ENCODE peak calls at places on chromosome 15, in seven cellular contexts. M, U, T, A, F, I and C are unnamed samples.

GRCh38 chr15:71662306-71662705 is 148.0 kb upstream of the NR2E3 start:
- DNase-seq in M (no peak), U (no peak), T (no peak), A (no peak), F (no peak), I (no peak), C (no peak)

GRCh38 chr15:71634820-71635219 is 175.5 kb upstream of the NR2E3 start:
- DNase-seq in M (no peak), U (no peak), T (no peak), A (no peak), F (no peak), I (no peak), C (no peak)

GRCh38 chr15:73965730-73966103 is 26.4 kb downstream of the STOML1 start:
- DNase-seq in M (peak), U (no peak), T (no peak), A (no peak), F (peak), I (no peak), C (no peak)

GRCh38 chr15:59668571-59668970 is 11.3 kb upstream of the GTF2A2 start:
- DNase-seq in M (no peak), U (no peak), T (no peak), A (no peak), F (no peak), I (no peak), C (no peak)

GRCh38 chr15:74835312-74835823 is 7.6 kb downstream of the ULK3 start:
- DNase-seq in M (peak), U (peak), T (peak), A (no peak), F (peak), I (peak), C (no peak)

GRCh38 chr15:70710714-70711113 is 52.6 kb downstream of the UACA start:
- DNase-seq in M (no peak), U (no peak), T (no peak), A (no peak), F (no peak), I (no peak), C (no peak)

GRCh38 chr15:57476533-57476975 is 100.2 kb downstream of the CGNL1 start:
- DNase-seq in M (no peak), U (no peak), T (no peak), A (no peak), F (no peak), I (no peak), C (no peak)

GRCh38 chr15:74433592-74434259 is at the start of gene SEMA7A:
- DNase-seq in M (peak), U (peak), T (peak), A (no peak), F (peak), I (peak), C (no peak)

GRCh38 chr15:63072809-63073277 is 30.3 kb downstream of the TPM1 start:
- DNase-seq in M (no peak), U (no peak), T (no peak), A (no peak), F (no peak), I (no peak), C (no peak)

GRCh38 chr15:71588746-71589145 is 221.6 kb upstream of the NR2E3 start:
- DNase-seq in M (no peak), U (no peak), T (peak), A (no peak), F (no peak), I (no peak), C (no peak)

GRCh38 chr15:67796728-67797127 is 28.6 kb upstream of the SKOR1 start:
- DNase-seq in M (no peak), U (no peak), T (no peak), A (peak), F (no peak), I (no peak), C (no peak)

GRCh38 chr15:55685292-55685691 is 57.7 kb downstream of the PRTG start:
- DNase-seq in M (no peak), U (no peak), T (no peak), A (no peak), F (no peak), I (no peak), C (no peak)

GRCh38 chr15:67850995-67851535 is 11.2 kb upstream of the RNU6-1 start:
- DNase-seq in M (no peak), U (no peak), T (no peak), A (no peak), F (no peak), I (no peak), C (no peak)

GRCh38 chr15:88193415-88193814 is 63.1 kb downstream of the NTRK3 start:
- DNase-seq in M (no peak), U (no peak), T (peak), A (no peak), F (no peak), I (no peak), C (no peak)

GRCh38 chr15:85681391-85681790 is 113.3 kb downstream of the KLHL25 start:
- DNase-seq in M (no peak), U (no peak), T (no peak), A (no peak), F (no peak), I (no peak), C (no peak)

GRCh38 chr15:63018639-63019038 is 23.9 kb upstream of the TPM1 start:
- DNase-seq in M (no peak), U (no peak), T (no peak), A (no peak), F (no peak), I (no peak), C (no peak)

GRCh38 chr15:82159922-82160321 is 102.6 kb downstream of the EFL1 start:
- DNase-seq in M (no peak), U (no peak), T (peak), A (no peak), F (no peak), I (no peak), C (peak)

GRCh38 chr15:99966815-99967214 is 233.6 kb upstream of the LYSMD4 start:
- DNase-seq in M (no peak), U (no peak), T (no peak), A (no peak), F (no peak), I (no peak), C (no peak)

GRCh38 chr15:44595246-44595645 is 58.3 kb downstream of the EIF3J start:
- DNase-seq in M (no peak), U (no peak), T (no peak), A (no peak), F (no peak), I (no peak), C (no peak)

GRCh38 chr15:63189955-63190691 is 717 bp downstream of the RAB8B start:
- DNase-seq in M (no peak), U (no peak), T (no peak), A (no peak), F (no peak), I (no peak), C (no peak)

GRCh38 chr15:50128266-50128665 is 9.2 kb upstream of the ATP8B4 start:
- DNase-seq in M (no peak), U (no peak), T (no peak), A (no peak), F (no peak), I (peak), C (no peak)

GRCh38 chr15:95845862-95846515 is 484.5 kb upstream of the NR2F2 start:
- DNase-seq in M (no peak), U (no peak), T (no peak), A (no peak), F (no peak), I (no peak), C (no peak)

GRCh38 chr15:49742381-49742780 is 121.5 kb downstream of the DTWD1 start:
- DNase-seq in M (no peak), U (no peak), T (no peak), A (no peak), F (no peak), I (no peak), C (no peak)

GRCh38 chr15:44066211-44066827 is 128.8 kb downstream of the FRMD5 start:
- DNase-seq in M (peak), U (peak), T (peak), A (no peak), F (peak), I (peak), C (no peak)

GRCh38 chr15:29405564-29405963 is 135.9 kb upstream of the NSMCE3 start:
- DNase-seq in M (no peak), U (no peak), T (no peak), A (no peak), F (no peak), I (no peak), C (no peak)

GRCh38 chr15:95843241-95843851 is 487.2 kb upstream of the NR2F2 start:
- DNase-seq in M (no peak), U (no peak), T (no peak), A (no peak), F (no peak), I (no peak), C (peak)

GRCh38 chr15:81475926-81476325 is 101.9 kb upstream of the TMC3 start:
- DNase-seq in M (no peak), U (no peak), T (no peak), A (no peak), F (no peak), I (no peak), C (no peak)

GRCh38 chr15:93202405-93202804 is 113.4 kb upstream of the RGMA start:
- DNase-seq in M (no peak), U (no peak), T (no peak), A (no peak), F (no peak), I (no peak), C (no peak)

GRCh38 chr15:35674873-35675781 is 129.2 kb upstream of the DPH6 start:
- DNase-seq in M (no peak), U (no peak), T (no peak), A (no peak), F (no peak), I (no peak), C (no peak)

GRCh38 chr15:74265046-74265639 is 29.0 kb downstream of the CCDC33 start:
- DNase-seq in M (peak), U (peak), T (no peak), A (no peak), F (no peak), I (no peak), C (no peak)

GRCh38 chr15:85746641-85747040 is 48.1 kb downstream of the KLHL25 start:
- DNase-seq in M (no peak), U (no peak), T (no peak), A (peak), F (no peak), I (no peak), C (no peak)

GRCh38 chr15:53246996-53247395 is 456.9 kb upstream of the ONECUT1 start:
- DNase-seq in M (no peak), U (no peak), T (no peak), A (no peak), F (no peak), I (no peak), C (no peak)

GRCh38 chr15:99440029-99440428 is 125.8 kb upstream of the MEF2A start:
- DNase-seq in M (peak), U (no peak), T (no peak), A (peak), F (no peak), I (no peak), C (no peak)

GRCh38 chr15:75008249-75009017 is 13.1 kb downstream of the SCAMP5 start:
- DNase-seq in M (no peak), U (no peak), T (no peak), A (no peak), F (peak), I (no peak), C (no peak)

GRCh38 chr15:95371664-95372063 is 958.8 kb upstream of the NR2F2 start:
- DNase-seq in M (no peak), U (no peak), T (no peak), A (no peak), F (no peak), I (no peak), C (no peak)

GRCh38 chr15:95021816-95022215 is 790.5 kb downstream of the MCTP2 start:
- DNase-seq in M (no peak), U (no peak), T (no peak), A (no peak), F (no peak), I (no peak), C (no peak)

GRCh38 chr15:32833323-32833944 is 115.6 kb downstream of the GREM1 start:
- DNase-seq in M (no peak), U (no peak), T (no peak), A (no peak), F (no peak), I (no peak), C (no peak)

GRCh38 chr15:49462242-49462641 is 39.2 kb downstream of the FGF7 start:
- DNase-seq in M (no peak), U (no peak), T (no peak), A (no peak), F (no peak), I (no peak), C (no peak)

GRCh38 chr15:88031461-88031860 is 225.1 kb downstream of the NTRK3 start:
- DNase-seq in M (no peak), U (no peak), T (no peak), A (no peak), F (no peak), I (no peak), C (no peak)